ENCODE peak calls at places on chromosomes 1 and 21, in six cellular contexts. M is CD8-positive, alpha-beta T cell; B is fibroblast of lung; C is NT2/D1; D is adrenal gland; S is stomach. X is an unnamed sample. For H3K4me1, the result is how much of the 10 kb centered on the place peaks cover.

GRCh38 chr1:106222415-106222814 is 834.1 kb upstream of the PRMT6 start:
- DNase-seq in M (no peak), B (no peak), C (no peak), D (no peak), S (no peak), X (no peak)

GRCh38 chr1:3610823-3611169 is 512 bp downstream of the MEGF6 start:
- DNase-seq in M (no peak), B (no peak), C (no peak), D (no peak), S (no peak), X (no peak)

GRCh38 chr1:92365378-92366044 is 66.7 kb downstream of the RPAP2 start:
- DNase-seq in M (no peak), B (no peak), C (no peak), D (no peak), S (no peak), X (no peak)

GRCh38 chr1:18928985-18929384 is 26.6 kb upstream of the ALDH4A1 start:
- DNase-seq in M (no peak), B (no peak), C (no peak), D (no peak), S (no peak), X (no peak)

GRCh38 chr1:2650967-2651645 is 18.3 kb upstream of the MMEL1 start:
- DNase-seq in M (no peak), B (no peak), C (no peak), D (no peak), S (peak), X (peak)

GRCh38 chr1:20184997-20185833 is 681 bp upstream of the UBXN10 start:
- DNase-seq in M (peak), B (no peak), C (no peak), D (no peak), S (no peak), X (peak)

GRCh38 chr1:62727656-62728396 is 39.6 kb upstream of the DOCK7 start:
- DNase-seq in M (no peak), B (no peak), C (no peak), D (no peak), S (no peak), X (no peak)

GRCh38 chr1:44239337-44239960 is 26.2 kb downstream of the DMAP1 start:
- DNase-seq in M (no peak), B (peak), C (peak), D (no peak), S (no peak), X (no peak)

GRCh38 chr1:107000907-107001306 is 55.6 kb upstream of the PRMT6 start:
- DNase-seq in M (no peak), B (peak), C (no peak), D (no peak), S (no peak), X (no peak)

GRCh38 chr1:228647523-228648444 is 87.5 kb upstream of the RHOU start:
- DNase-seq in M (no peak), B (peak), C (peak), D (peak), S (peak), X (peak)

GRCh38 chr1:232726048-232726779 is 79.0 kb upstream of the MAP10 start:
- DNase-seq in M (no peak), B (no peak), C (peak), D (no peak), S (no peak), X (no peak)

GRCh38 chr1:117664314-117664713 is 58.5 kb downstream of the TENT5C start:
- DNase-seq in M (no peak), B (no peak), C (no peak), D (no peak), S (no peak), X (no peak)

GRCh38 chr1:74010206-74010605 is 187.8 kb downstream of the LRRIQ3 start:
- DNase-seq in M (no peak), B (no peak), C (no peak), D (no peak), S (no peak), X (no peak)

GRCh38 chr1:93878889-93879586 is at the start of gene DNTTIP2:
- DNase-seq in M (peak), B (peak), C (peak), D (peak), S (peak), X (peak)

GRCh38 chr1:88774151-88774556 is 90.1 kb downstream of the PKN2 start:
- DNase-seq in M (no peak), B (no peak), C (peak), D (no peak), S (peak), X (no peak)

GRCh38 chr1:226125097-226125630 is 61.4 kb downstream of the ACBD3 start:
- DNase-seq in M (peak), B (peak), C (peak), D (peak), S (peak), X (peak)
- H3K4me1 ChIP-seq in M (under half), B (under half), C (under half), D (under half), S (under half), X (under half)

DNA sequence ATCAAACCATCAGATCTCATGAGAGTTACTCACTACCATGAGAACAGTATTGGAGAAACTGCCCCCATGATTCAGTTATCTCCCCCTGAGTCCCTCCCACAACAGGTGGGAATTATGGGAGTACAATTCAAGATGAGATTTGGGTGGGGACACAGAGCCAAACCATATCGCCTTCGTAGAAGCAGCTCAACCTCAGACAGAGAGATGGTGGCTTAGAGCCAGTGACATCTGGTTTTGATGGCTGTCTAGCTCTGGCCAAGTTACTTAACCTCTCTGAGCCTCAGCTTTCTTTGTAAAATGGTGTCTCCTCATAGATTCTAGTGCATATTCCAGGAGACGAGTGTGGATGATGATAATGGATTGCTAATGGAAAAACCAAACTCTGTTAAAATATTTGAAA is 27.2 kb downstream of the MX1 start:
- DNase-seq in M (no peak), B (no peak), C (no peak), D (no peak), S (no peak), X (no peak)
- H3K4me3 ChIP-seq in M (no peak), B (no peak), C (no peak), D (no peak), S (no peak), X (no peak)

GRCh38 chr1:208183977-208184901 is 59.9 kb downstream of the PLXNA2 start:
- DNase-seq in M (no peak), B (peak), C (no peak), D (no peak), S (peak), X (no peak)

GRCh38 chr1:208179850-208180416 is 64.3 kb downstream of the PLXNA2 start:
- DNase-seq in M (no peak), B (no peak), C (no peak), D (no peak), S (no peak), X (no peak)

GRCh38 chr1:208182880-208183279 is 61.3 kb downstream of the PLXNA2 start:
- DNase-seq in M (no peak), B (no peak), C (no peak), D (no peak), S (no peak), X (peak)

GRCh38 chr1:208179303-208179702 is 64.9 kb downstream of the PLXNA2 start:
- DNase-seq in M (no peak), B (peak), C (no peak), D (no peak), S (peak), X (peak)

DNA sequence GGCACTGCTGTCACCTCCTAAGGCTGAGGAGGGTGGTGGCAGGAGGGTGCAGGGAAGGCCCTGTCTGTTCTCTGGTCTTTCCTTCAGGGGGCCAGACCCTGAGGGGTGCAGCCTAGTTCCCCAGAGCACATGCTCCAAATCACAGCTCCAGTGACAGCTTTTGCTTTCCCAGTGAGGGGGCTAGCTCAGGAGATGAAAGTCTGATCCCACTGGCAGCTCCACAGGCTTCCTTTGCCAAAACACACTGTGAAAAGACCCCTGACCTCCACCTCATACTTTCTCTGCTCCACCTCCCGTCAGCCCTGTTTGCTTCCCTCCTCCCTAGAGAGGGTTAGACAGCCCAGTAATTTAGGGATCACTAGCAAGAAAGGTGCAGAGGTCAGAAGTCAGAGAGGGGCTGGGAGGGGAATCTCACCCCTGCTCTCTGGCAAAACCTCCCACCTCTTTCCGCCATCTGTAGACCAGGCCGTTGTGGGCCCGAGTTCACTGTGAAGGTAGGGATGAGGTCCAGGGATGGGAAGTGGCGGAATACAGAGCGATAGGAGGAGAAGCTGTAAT is 62.8 kb downstream of the PLXNA2 start:
- DNase-seq in M (no peak), B (no peak), C (no peak), D (no peak), S (no peak), X (no peak)
- H3K4me1 ChIP-seq in M (under half), B (under half), C (under half), D (under half), S (half or more), X (under half)

GRCh38 chr1:84435159-84435558 is 36.9 kb downstream of the DNASE2B start:
- DNase-seq in M (no peak), B (no peak), C (no peak), D (no peak), S (no peak), X (no peak)

GRCh38 chr1:84434756-84435142 is 36.5 kb downstream of the DNASE2B start:
- DNase-seq in M (no peak), B (no peak), C (no peak), D (no peak), S (no peak), X (no peak)

GRCh38 chr1:84433253-84434080 is 35.2 kb downstream of the DNASE2B start:
- DNase-seq in M (peak), B (peak), C (peak), D (peak), S (peak), X (peak)

GRCh38 chr1:84434081-84434755 is 35.9 kb downstream of the DNASE2B start:
- DNase-seq in M (no peak), B (no peak), C (no peak), D (no peak), S (no peak), X (no peak)

DNA sequence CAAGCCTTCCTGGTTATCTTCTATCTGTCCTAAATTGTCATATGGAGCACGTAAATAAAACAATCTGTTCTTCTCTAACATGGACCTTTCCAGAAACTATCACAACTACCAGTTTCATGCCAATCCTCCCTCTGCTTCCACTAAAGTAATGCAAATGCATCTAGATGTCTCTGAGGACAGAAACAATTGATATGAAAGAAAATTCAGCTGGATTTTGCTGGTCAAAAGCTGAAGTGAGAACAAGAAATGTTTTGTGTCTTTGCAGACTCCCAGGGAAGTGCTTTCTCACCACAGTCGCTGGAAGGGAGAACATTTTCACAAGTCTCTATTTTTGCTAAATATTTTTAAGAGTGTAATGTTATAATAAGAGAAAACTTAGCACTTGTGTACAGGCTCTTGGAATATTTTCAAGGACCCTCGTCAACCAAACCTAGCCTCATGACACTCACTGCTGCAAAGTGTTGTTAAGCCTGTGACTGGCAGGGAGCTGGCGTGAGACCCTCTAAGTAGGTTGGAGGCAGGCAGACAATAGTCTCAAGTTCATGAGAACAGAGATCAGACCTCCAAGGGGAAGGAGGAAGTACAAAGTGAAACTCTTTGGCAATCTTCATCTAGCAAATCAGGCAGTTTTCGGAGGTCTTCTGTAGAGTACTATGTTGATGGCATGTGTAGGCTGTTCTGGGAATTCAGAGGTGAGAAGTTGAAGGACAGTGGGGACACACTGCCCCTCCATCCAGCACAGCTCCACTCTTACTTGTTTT is 38.8 kb downstream of the DNASE2B start:
- DNase-seq in M (no peak), B (no peak), C (no peak), D (no peak), S (no peak), X (no peak)
- H3K4me3 ChIP-seq in M (peak), B (no peak), C (no peak), D (no peak), S (no peak), X (no peak)

GRCh38 chr1:61322769-61323168 is 240.4 kb downstream of the NFIA start:
- DNase-seq in M (no peak), B (no peak), C (no peak), D (no peak), S (no peak), X (no peak)
- H3K4me1 ChIP-seq in M (under half), B (under half), C (under half), D (under half), S (under half), X (under half)

GRCh38 chr1:33916786-33917185 is 52.9 kb downstream of the HMGB4 start:
- DNase-seq in M (no peak), B (no peak), C (no peak), D (no peak), S (no peak), X (no peak)
- H3K4me3 ChIP-seq in M (no peak), B (no peak), C (no peak), D (no peak), S (no peak), X (no peak)

GRCh38 chr1:26706315-26706714 is 10.5 kb downstream of the ARID1A start:
- DNase-seq in M (no peak), B (no peak), C (no peak), D (no peak), S (no peak), X (no peak)
- H3K4me1 ChIP-seq in M (half or more), B (under half), C (under half), D (under half), S (half or more), X (under half)